ENCODE peak calls at places on chromosomes 1 and 21, in four cellular contexts. Q is M059J; X is CD8-positive, alpha-beta memory T cell; B is frontal cortex. Y is an unnamed sample.

GRCh38 chr1:156499703-156500577 is 635 bp downstream of the MEF2D start:
- DNase-seq in Q (no peak), X (peak; percentile 76), B (peak; percentile 54), Y (peak; percentile 53)

GRCh38 chr1:237864338-237865244 is 26.1 kb downstream of the ZP4 start:
- DNase-seq in Q (peak; percentile 42), X (no peak), B (peak; percentile 36), Y (peak; percentile 46)

GRCh38 chr1:196131691-196132090 is 476.5 kb downstream of the KCNT2 start:
- DNase-seq in Q (no peak), X (no peak), B (no peak), Y (no peak)

GRCh38 chr1:207962716-207963428 is 51.9 kb upstream of the CD34 start:
- DNase-seq in Q (no peak), X (no peak), B (no peak), Y (no peak)

GRCh38 chr1:167375949-167376348 is 142.4 kb downstream of the CD247 start:
- DNase-seq in Q (no peak), X (no peak), B (no peak), Y (no peak)

GRCh38 chr1:172955161-172955821 is 95.5 kb downstream of the TNFSF18 start:
- DNase-seq in Q (peak; percentile 94), X (no peak), B (no peak), Y (peak; percentile 82)

GRCh38 chr21:44870748-44871495 is 2.6 kb downstream of the PTTG1IP start:
- DNase-seq in Q (peak; percentile 78), X (no peak), B (no peak), Y (peak; percentile 64)

GRCh38 chr1:54377040-54377691 is 29.0 kb downstream of the SSBP3 start:
- DNase-seq in Q (peak; percentile 29), X (no peak), B (no peak), Y (peak; percentile 39)

GRCh38 chr1:63915121-63915520 is 141.3 kb downstream of the ROR1 start:
- DNase-seq in Q (peak; percentile 43), X (no peak), B (no peak), Y (peak; percentile 26)

GRCh38 chr1:158998781-158999161 is 10.9 kb upstream of the IFI16 start:
- DNase-seq in Q (peak; percentile 58), X (peak; percentile 60), B (no peak), Y (peak; percentile 72)

GRCh38 chr1:224802596-224802995 is 126.9 kb upstream of the DNAH14 start:
- DNase-seq in Q (no peak), X (no peak), B (no peak), Y (no peak)

GRCh38 chr21:45543710-45544448 is 1.6 kb upstream of the SLC19A1 start:
- DNase-seq in Q (no peak), X (peak; percentile 44), B (peak; percentile 35), Y (no peak)

GRCh38 chr1:108009603-108010195 is 44.7 kb upstream of the VAV3 start:
- DNase-seq in Q (peak; percentile 76), X (no peak), B (no peak), Y (peak; percentile 26)

GRCh38 chr1:217272385-217272784 is 358.5 kb downstream of the GPATCH2 start:
- DNase-seq in Q (peak; percentile 73), X (no peak), B (no peak), Y (peak; percentile 62)

GRCh38 chr1:47571161-47571560 is 133.3 kb downstream of the FOXD2 start:
- DNase-seq in Q (no peak), X (peak; percentile 8), B (no peak), Y (no peak)

GRCh38 chr1:24410750-24411149 is 2.8 kb downstream of the STPG1 start:
- DNase-seq in Q (no peak), X (no peak), B (no peak), Y (no peak)

GRCh38 chr1:112956503-112957132 is 622 bp upstream of the SLC16A1 start:
- DNase-seq in Q (no peak), X (peak; percentile 56), B (no peak), Y (peak; percentile 83)

GRCh38 chr1:76870037-76870436 is 2.8 kb downstream of the ST6GALNAC5 start:
- DNase-seq in Q (no peak), X (no peak), B (no peak), Y (no peak)

GRCh38 chr1:32963746-32964460 is 706 bp downstream of the RNF19B start:
- DNase-seq in Q (peak; percentile 79), X (peak; percentile 78), B (peak; percentile 62), Y (peak; percentile 62)

GRCh38 chr1:226736908-226737818 is 1.9 kb downstream of the ITPKB start:
- DNase-seq in Q (no peak), X (peak; percentile 81), B (peak; percentile 65), Y (peak; percentile 62)

GRCh38 chr1:3213730-3214129 is 144.7 kb downstream of the PRDM16 start:
- DNase-seq in Q (no peak), X (no peak), B (no peak), Y (no peak)

GRCh38 chr21:42264245-42265195 is 45.6 kb downstream of the ABCG1 start:
- DNase-seq in Q (no peak), X (no peak), B (no peak), Y (no peak)

GRCh38 chr1:1003618-1004419 is 3.9 kb upstream of the HES4 start:
- DNase-seq in Q (no peak), X (no peak), B (no peak), Y (no peak)

GRCh38 chr21:46472246-46472645 is 13.6 kb downstream of the DIP2A start:
- DNase-seq in Q (no peak), X (no peak), B (no peak), Y (peak; percentile 61)